ENCODE peak calls at places on chromosomes 13 and 19, in eight cellular contexts. S is HS-27A; P is body of pancreas; D is B cell; Z is RCC 7860; X is PC-9; M is activated T-cell treated with anti-CD3 and anti-CD28 coated beads, Interleukin-2, amount 50 U/mL, for 4 hours; C is HL-60. I is an unnamed sample.
A peak's percentile ranks its signal among the peaks of the same experiment; 100 is the strongest.

GRCh38 chr19:44255705-44256411 is 3.8 kb upstream of the ZNF233 start:
- DNase-seq in S (no peak), P (no peak), D (no peak), Z (no peak), X (no peak), M (no peak), C (no peak), I (no peak)

GRCh38 chr13:47480941-47481340 is 520.1 kb downstream of the SUCLA2 start:
- DNase-seq in S (no peak), P (no peak), D (no peak), Z (no peak), X (no peak), M (no peak), C (no peak), I (no peak)

GRCh38 chr13:48078251-48078656 is 16.6 kb downstream of the MED4 start:
- DNase-seq in S (no peak), P (no peak), D (peak; percentile 69), Z (no peak), X (no peak), M (no peak), C (no peak), I (no peak)

GRCh38 chr19:6264077-6264445 is 15.7 kb downstream of the MLLT1 start:
- DNase-seq in S (no peak), P (no peak), D (no peak), Z (no peak), X (no peak), M (no peak), C (no peak), I (no peak)

GRCh38 chr13:27043013-27043412 is 128.6 kb downstream of the USP12 start:
- DNase-seq in S (peak; percentile 66), P (no peak), D (no peak), Z (peak; percentile 92), X (peak; percentile 74), M (no peak), C (no peak), I (peak; percentile 70)

GRCh38 chr19:15421726-15422260 is 3.0 kb upstream of the AKAP8L start:
- DNase-seq in S (no peak), P (peak; percentile 69), D (no peak), Z (no peak), X (no peak), M (no peak), C (no peak), I (no peak)

GRCh38 chr13:33639158-33639557 is 178.8 kb upstream of the RFC3 start:
- DNase-seq in S (no peak), P (no peak), D (no peak), Z (no peak), X (no peak), M (no peak), C (no peak), I (no peak)

GRCh38 chr19:36046443-36047050 is 7.5 kb downstream of the THAP8 start:
- DNase-seq in S (no peak), P (no peak), D (no peak), Z (no peak), X (no peak), M (no peak), C (no peak), I (no peak)

GRCh38 chr13:62747629-62748028 is 1332.0 kb upstream of the PCDH20 start:
- DNase-seq in S (peak; percentile 8), P (no peak), D (no peak), Z (peak; percentile 63), X (peak; percentile 10), M (no peak), C (no peak), I (no peak)

GRCh38 chr19:39237200-39238184 is 7.3 kb downstream of the IFNL3 start:
- DNase-seq in S (no peak), P (peak; percentile 96), D (peak; percentile 55), Z (no peak), X (peak; percentile 79), M (peak; percentile 30), C (peak; percentile 23), I (no peak)

GRCh38 chr19:53912653-53913052 is 3.6 kb downstream of the CACNG7 start:
- DNase-seq in S (no peak), P (no peak), D (no peak), Z (no peak), X (no peak), M (no peak), C (no peak), I (no peak)

GRCh38 chr19:38707512-38708114 is 36.7 kb downstream of the CAPN12 start:
- DNase-seq in S (no peak), P (peak; percentile 77), D (no peak), Z (peak; percentile 91), X (peak; percentile 84), M (no peak), C (no peak), I (no peak)

GRCh38 chr19:45975296-45975695 is 1.6 kb upstream of the NOVA2 start:
- DNase-seq in S (no peak), P (no peak), D (no peak), Z (no peak), X (no peak), M (no peak), C (no peak), I (no peak)

GRCh38 chr19:33393286-33394005 is 19.9 kb downstream of the CEBPG start:
- DNase-seq in S (no peak), P (peak; percentile 10), D (no peak), Z (no peak), X (no peak), M (no peak), C (no peak), I (no peak)

GRCh38 chr13:105573134-105573533 is 962.3 kb downstream of the EFNB2 start:
- DNase-seq in S (no peak), P (no peak), D (no peak), Z (no peak), X (no peak), M (no peak), C (no peak), I (no peak)